ENCODE peak calls at places on chromosomes 16 and 17, in ten cellular contexts. C is activated T-cell treated with anti-CD3 and anti-CD28 coated beads, Interleukin-2, amount 50 U/mL, for 72 hours; S is mucosa of gallbladder; R is RPMI7951; I is HS-5; P is NCI-H774; E is CD4-positive, alpha-beta T cell; G is lower leg skin; J is NCI-H1436; Y is stimulated activated CD4-positive, alpha-beta T cell treated with anti-CD3 and anti-CD28 coated beads, Interleukin-1b, Interleukin-23, amount 100 ng/mL, for 24 hours. Q is an unnamed sample.

GRCh38 chr16:47458331-47458730 is 2.5 kb downstream of the ITFG1 start:
- DNase-seq in C (no peak), S (no peak), R (no peak), I (no peak), P (no peak), E (no peak), G (no peak), J (no peak), Y (no peak), Q (no peak)

GRCh38 chr17:64449545-64449944 is 630 bp downstream of the MILR1 start:
- DNase-seq in C (no peak), S (no peak), R (no peak), I (no peak), P (no peak), E (no peak), G (no peak), J (no peak), Y (no peak), Q (no peak)

GRCh38 chr16:66374176-66374575 is 7.7 kb downstream of the CDH5 start:
- DNase-seq in C (no peak), S (no peak), R (no peak), I (no peak), P (no peak), E (no peak), G (peak), J (no peak), Y (no peak), Q (no peak)

GRCh38 chr17:71412803-71413202 is 708.0 kb upstream of the SOX9 start:
- DNase-seq in C (no peak), S (no peak), R (peak), I (peak), P (no peak), E (no peak), G (no peak), J (no peak), Y (no peak), Q (no peak)

GRCh38 chr17:29032798-29033197 is 10.1 kb upstream of the PIPOX start:
- DNase-seq in C (no peak), S (no peak), R (peak), I (no peak), P (no peak), E (no peak), G (no peak), J (no peak), Y (no peak), Q (no peak)

GRCh38 chr17:63314766-63315165 is 131.3 kb downstream of the CYB561 start:
- DNase-seq in C (no peak), S (no peak), R (no peak), I (no peak), P (no peak), E (no peak), G (no peak), J (no peak), Y (no peak), Q (no peak)

GRCh38 chr16:87437911-87438610 is 45.9 kb downstream of the MAP1LC3B start:
- DNase-seq in C (no peak), S (no peak), R (no peak), I (no peak), P (no peak), E (no peak), G (no peak), J (no peak), Y (no peak), Q (no peak)

GRCh38 chr16:56605475-56605874 is 2.9 kb upstream of the MT2A start:
- DNase-seq in C (no peak), S (no peak), R (no peak), I (no peak), P (no peak), E (no peak), G (peak), J (no peak), Y (no peak), Q (no peak)

GRCh38 chr16:58492066-58492465 is 7.9 kb upstream of the NDRG4 start:
- DNase-seq in C (no peak), S (no peak), R (no peak), I (no peak), P (no peak), E (peak), G (no peak), J (peak), Y (no peak), Q (no peak)

GRCh38 chr16:22625948-22626347 is 115.3 kb downstream of the NPIPB5 start:
- DNase-seq in C (no peak), S (no peak), R (no peak), I (no peak), P (no peak), E (no peak), G (no peak), J (no peak), Y (no peak), Q (no peak)

GRCh38 chr17:49618112-49618611 is 42.5 kb downstream of the NXPH3 start:
- DNase-seq in C (no peak), S (no peak), R (no peak), I (peak), P (no peak), E (no peak), G (no peak), J (no peak), Y (no peak), Q (no peak)

GRCh38 chr16:66906916-66907836 is 11.5 kb downstream of the CDH16 start:
- DNase-seq in C (no peak), S (no peak), R (no peak), I (no peak), P (no peak), E (no peak), G (no peak), J (no peak), Y (no peak), Q (no peak)

GRCh38 chr17:56172517-56172982 is 19.3 kb downstream of the ANKFN1 start:
- DNase-seq in C (no peak), S (peak), R (peak), I (no peak), P (no peak), E (no peak), G (no peak), J (no peak), Y (no peak), Q (no peak)

GRCh38 chr16:87829123-87829980 is 40.0 kb downstream of the SLC7A5 start:
- DNase-seq in C (no peak), S (no peak), R (no peak), I (no peak), P (no peak), E (no peak), G (no peak), J (peak), Y (no peak), Q (no peak)

GRCh38 chr16:2515180-2515803 is 1.5 kb downstream of the ATP6V0C start:
- DNase-seq in C (no peak), S (no peak), R (no peak), I (no peak), P (no peak), E (no peak), G (no peak), J (no peak), Y (no peak), Q (no peak)

GRCh38 chr16:10078541-10078949 is 103.7 kb downstream of the GRIN2A start:
- DNase-seq in C (no peak), S (no peak), R (peak), I (no peak), P (no peak), E (no peak), G (no peak), J (no peak), Y (no peak), Q (no peak)

GRCh38 chr16:78990309-78990701 is 610.2 kb downstream of the MAF start:
- DNase-seq in C (no peak), S (peak), R (no peak), I (no peak), P (no peak), E (no peak), G (no peak), J (no peak), Y (no peak), Q (no peak)

GRCh38 chr17:65442250-65442649 is 119.2 kb downstream of the AXIN2 start:
- DNase-seq in C (peak), S (no peak), R (no peak), I (no peak), P (no peak), E (no peak), G (no peak), J (no peak), Y (no peak), Q (no peak)

GRCh38 chr17:8503368-8503767 is 67.7 kb downstream of the NDEL1 start:
- DNase-seq in C (no peak), S (no peak), R (no peak), I (no peak), P (no peak), E (no peak), G (peak), J (no peak), Y (no peak), Q (no peak)

GRCh38 chr17:31583795-31584340 is 192.4 kb downstream of the RAB11FIP4 start:
- DNase-seq in C (no peak), S (no peak), R (no peak), I (no peak), P (no peak), E (no peak), G (no peak), J (no peak), Y (no peak), Q (no peak)

GRCh38 chr17:29619251-29619650 is 3.5 kb downstream of the CORO6 start:
- DNase-seq in C (no peak), S (no peak), R (peak), I (no peak), P (no peak), E (no peak), G (no peak), J (peak), Y (no peak), Q (no peak)

GRCh38 chr16:4389051-4389955 is 17.7 kb downstream of the VASN start:
- DNase-seq in C (no peak), S (no peak), R (no peak), I (no peak), P (no peak), E (no peak), G (no peak), J (no peak), Y (no peak), Q (no peak)

Q was measured in activated T-helper 1 cell treated with anti-CD3 and anti-CD28 coated beads, Interleukin-12 subunit alpha, Interleukin-12 subunit beta, Interleukin-2, Interleukin-4 antibody, amounts not matched to agents 30 ng/mL and 10 ng/mL and 1 ng/mL, durations not matched to agents 14 hours and 24 hours and 36 hours.